ENCODE peak calls at places on chromosomes 7 and 10, in six cellular contexts. One of them, this sample, is unnamed. For H3K27me3 and H3K4me1, the result is how much of the 10 kb centered on the place peaks cover.

GRCh38 chr7:76261329-76261728 is 41.1 kb upstream of the HSPB1 start:
- DNase-seq in upper lobe of right lung: no peak
- DNase-seq in thoracic aorta: no peak
- DNase-seq in foreskin keratinocyte: no peak
- DNase-seq in CD8-positive, alpha-beta T cell: no peak
- DNase-seq in CD8-positive, alpha-beta memory T cell: no peak
- DNase-seq in this sample: no peak

GRCh38 chr10:103895458-103896186 is 22.4 kb downstream of the STN1 start:
- DNase-seq in thoracic aorta: no peak
- DNase-seq in upper lobe of right lung: no peak
- DNase-seq in foreskin keratinocyte: no peak
- DNase-seq in CD8-positive, alpha-beta T cell: no peak
- DNase-seq in CD8-positive, alpha-beta memory T cell: no peak
- DNase-seq in this sample: peak

GRCh38 chr10:14837003-14837755 is 658 bp downstream of the CDNF start:
- DNase-seq in thoracic aorta: no peak
- DNase-seq in foreskin keratinocyte: peak
- DNase-seq in CD8-positive, alpha-beta T cell: no peak
- DNase-seq in CD8-positive, alpha-beta memory T cell: peak
- DNase-seq in upper lobe of right lung: no peak
- DNase-seq in this sample: no peak

GRCh38 chr7:127413962-127414361 is 21.5 kb upstream of the ZNF800 start:
- DNase-seq in CD8-positive, alpha-beta memory T cell: peak
- DNase-seq in foreskin keratinocyte: no peak
- DNase-seq in thoracic aorta: no peak
- DNase-seq in CD8-positive, alpha-beta T cell: no peak
- DNase-seq in upper lobe of right lung: no peak
- DNase-seq in this sample: no peak

GRCh38 chr10:93204494-93205485 is 131.1 kb downstream of the CYP26A1 start:
- DNase-seq in foreskin keratinocyte: no peak
- DNase-seq in upper lobe of right lung: no peak
- DNase-seq in CD8-positive, alpha-beta memory T cell: no peak
- DNase-seq in CD8-positive, alpha-beta T cell: no peak
- DNase-seq in thoracic aorta: no peak
- DNase-seq in this sample: no peak

GRCh38 chr10:33422779-33423520 is 88.5 kb upstream of the NRP1 start:
- DNase-seq in CD8-positive, alpha-beta memory T cell: no peak
- DNase-seq in foreskin keratinocyte: no peak
- DNase-seq in CD8-positive, alpha-beta T cell: no peak
- DNase-seq in thoracic aorta: no peak
- DNase-seq in upper lobe of right lung: no peak
- DNase-seq in this sample: no peak

GRCh38 chr7:1288996-1289551 is 56.4 kb downstream of the UNCX start:
- DNase-seq in CD8-positive, alpha-beta memory T cell: no peak
- DNase-seq in thoracic aorta: no peak
- DNase-seq in upper lobe of right lung: no peak
- DNase-seq in CD8-positive, alpha-beta T cell: no peak
- DNase-seq in foreskin keratinocyte: no peak
- DNase-seq in this sample: no peak

GRCh38 chr7:30146127-30146612 is 11.4 kb downstream of the MTURN start:
- DNase-seq in upper lobe of right lung: no peak
- DNase-seq in thoracic aorta: no peak
- DNase-seq in foreskin keratinocyte: no peak
- DNase-seq in CD8-positive, alpha-beta memory T cell: no peak
- DNase-seq in CD8-positive, alpha-beta T cell: no peak
- DNase-seq in this sample: no peak

GRCh38 chr10:50470798-50471582 is 152.8 kb downstream of the SGMS1 start:
- DNase-seq in CD8-positive, alpha-beta memory T cell: no peak
- DNase-seq in upper lobe of right lung: no peak
- DNase-seq in thoracic aorta: no peak
- DNase-seq in foreskin keratinocyte: peak
- DNase-seq in CD8-positive, alpha-beta T cell: no peak
- DNase-seq in this sample: no peak

GRCh38 chr7:937851-938484 is 16.5 kb downstream of the ADAP1 start:
- DNase-seq in CD8-positive, alpha-beta memory T cell: no peak
- DNase-seq in upper lobe of right lung: peak
- DNase-seq in thoracic aorta: no peak
- DNase-seq in foreskin keratinocyte: no peak
- DNase-seq in CD8-positive, alpha-beta T cell: no peak
- DNase-seq in this sample: no peak

GRCh38 chr10:124721295-124722052 is 22.7 kb downstream of the FAM53B start:
- DNase-seq in CD8-positive, alpha-beta memory T cell: no peak
- DNase-seq in thoracic aorta: no peak
- DNase-seq in foreskin keratinocyte: peak
- DNase-seq in CD8-positive, alpha-beta T cell: no peak
- DNase-seq in upper lobe of right lung: peak
- DNase-seq in this sample: no peak

GRCh38 chr7:111711426-111712065 is 149.3 kb upstream of the IMMP2L start:
- DNase-seq in CD8-positive, alpha-beta memory T cell: no peak
- DNase-seq in foreskin keratinocyte: no peak
- DNase-seq in upper lobe of right lung: no peak
- DNase-seq in CD8-positive, alpha-beta T cell: no peak
- DNase-seq in thoracic aorta: no peak
- DNase-seq in this sample: no peak

GRCh38 chr10:230758-231157 is 95.5 kb downstream of the ZMYND11 start:
- DNase-seq in CD8-positive, alpha-beta memory T cell: no peak
- DNase-seq in upper lobe of right lung: no peak
- DNase-seq in CD8-positive, alpha-beta T cell: no peak
- DNase-seq in thoracic aorta: no peak
- DNase-seq in foreskin keratinocyte: no peak
- DNase-seq in this sample: peak

GRCh38 chr10:132169031-132169765 is 17.6 kb upstream of the DPYSL4 start:
- DNase-seq in CD8-positive, alpha-beta T cell: no peak
- DNase-seq in upper lobe of right lung: no peak
- DNase-seq in thoracic aorta: no peak
- DNase-seq in foreskin keratinocyte: no peak
- DNase-seq in CD8-positive, alpha-beta memory T cell: no peak
- DNase-seq in this sample: no peak

DNA sequence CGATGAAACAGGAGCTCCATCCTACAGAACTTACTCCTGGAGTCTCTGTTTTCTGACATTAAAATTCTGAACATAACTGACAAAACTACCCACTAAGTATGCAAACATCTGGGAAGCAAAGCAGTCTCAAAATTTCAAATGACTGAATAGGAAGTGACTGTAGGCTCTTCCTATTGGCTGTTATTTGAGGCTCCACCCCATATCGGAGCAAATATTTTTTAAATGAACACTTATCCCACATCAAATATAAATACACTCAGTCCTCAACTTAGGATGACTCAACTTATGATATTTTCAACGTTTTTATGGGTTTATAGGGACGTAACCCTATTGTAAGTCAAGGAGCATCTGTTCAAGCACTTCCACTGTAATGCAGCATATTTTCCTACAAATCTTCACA is 8.8 kb downstream of the HSPA12A start:
- DNase-seq in CD8-positive, alpha-beta T cell: no peak
- DNase-seq in CD8-positive, alpha-beta memory T cell: no peak
- DNase-seq in upper lobe of right lung: no peak
- DNase-seq in thoracic aorta: no peak
- DNase-seq in foreskin keratinocyte: no peak
- DNase-seq in this sample: no peak
- H3K27me3 ChIP-seq in CD8-positive, alpha-beta T cell: under half
- H3K27me3 ChIP-seq in CD8-positive, alpha-beta memory T cell: under half
- H3K27me3 ChIP-seq in upper lobe of right lung: under half
- H3K27me3 ChIP-seq in thoracic aorta: under half
- H3K27me3 ChIP-seq in foreskin keratinocyte: under half
- H3K27me3 ChIP-seq in this sample: under half

GRCh38 chr10:70851597-70852475 is 36.1 kb downstream of the SGPL1 start:
- DNase-seq in CD8-positive, alpha-beta memory T cell: no peak
- DNase-seq in thoracic aorta: no peak
- DNase-seq in CD8-positive, alpha-beta T cell: no peak
- DNase-seq in upper lobe of right lung: no peak
- DNase-seq in foreskin keratinocyte: no peak
- DNase-seq in this sample: no peak

GRCh38 chr10:70849582-70850016 is 33.9 kb downstream of the SGPL1 start:
- DNase-seq in CD8-positive, alpha-beta T cell: no peak
- DNase-seq in foreskin keratinocyte: peak
- DNase-seq in CD8-positive, alpha-beta memory T cell: no peak
- DNase-seq in thoracic aorta: no peak
- DNase-seq in upper lobe of right lung: no peak
- DNase-seq in this sample: no peak

GRCh38 chr10:70847666-70848360 is 32.1 kb downstream of the SGPL1 start:
- DNase-seq in foreskin keratinocyte: no peak
- DNase-seq in thoracic aorta: no peak
- DNase-seq in upper lobe of right lung: no peak
- DNase-seq in CD8-positive, alpha-beta T cell: no peak
- DNase-seq in CD8-positive, alpha-beta memory T cell: no peak
- DNase-seq in this sample: peak

GRCh38 chr10:70853031-70853430 is 35.3 kb downstream of the PCBD1 start:
- DNase-seq in CD8-positive, alpha-beta T cell: no peak
- DNase-seq in foreskin keratinocyte: peak
- DNase-seq in thoracic aorta: no peak
- DNase-seq in upper lobe of right lung: no peak
- DNase-seq in CD8-positive, alpha-beta memory T cell: no peak
- DNase-seq in this sample: no peak

GRCh38 chr10:70850097-70850496 is 34.3 kb downstream of the SGPL1 start:
- DNase-seq in thoracic aorta: no peak
- DNase-seq in CD8-positive, alpha-beta memory T cell: no peak
- DNase-seq in CD8-positive, alpha-beta T cell: no peak
- DNase-seq in upper lobe of right lung: no peak
- DNase-seq in foreskin keratinocyte: no peak
- DNase-seq in this sample: no peak
- H3K4me1 ChIP-seq in thoracic aorta: under half
- H3K4me1 ChIP-seq in CD8-positive, alpha-beta memory T cell: under half
- H3K4me1 ChIP-seq in CD8-positive, alpha-beta T cell: under half
- H3K4me1 ChIP-seq in upper lobe of right lung: under half
- H3K4me1 ChIP-seq in foreskin keratinocyte: under half
- H3K4me1 ChIP-seq in this sample: under half

GRCh38 chr7:151385626-151386300 is 24.1 kb downstream of the WDR86 start:
- DNase-seq in CD8-positive, alpha-beta T cell: no peak
- DNase-seq in CD8-positive, alpha-beta memory T cell: no peak
- DNase-seq in foreskin keratinocyte: no peak
- DNase-seq in thoracic aorta: no peak
- DNase-seq in upper lobe of right lung: peak
- DNase-seq in this sample: no peak

GRCh38 chr7:151388430-151388829 is 21.4 kb downstream of the WDR86 start:
- DNase-seq in upper lobe of right lung: no peak
- DNase-seq in CD8-positive, alpha-beta memory T cell: no peak
- DNase-seq in thoracic aorta: no peak
- DNase-seq in CD8-positive, alpha-beta T cell: no peak
- DNase-seq in foreskin keratinocyte: no peak
- DNase-seq in this sample: no peak

GRCh38 chr7:151386301-151387160 is 23.3 kb downstream of the WDR86 start:
- DNase-seq in upper lobe of right lung: no peak
- DNase-seq in foreskin keratinocyte: no peak
- DNase-seq in CD8-positive, alpha-beta memory T cell: no peak
- DNase-seq in thoracic aorta: no peak
- DNase-seq in CD8-positive, alpha-beta T cell: no peak
- DNase-seq in this sample: no peak

GRCh38 chr7:151388007-151388297 is 21.9 kb downstream of the WDR86 start:
- DNase-seq in foreskin keratinocyte: no peak
- DNase-seq in upper lobe of right lung: peak
- DNase-seq in CD8-positive, alpha-beta T cell: no peak
- DNase-seq in CD8-positive, alpha-beta memory T cell: no peak
- DNase-seq in thoracic aorta: no peak
- DNase-seq in this sample: no peak

DNA sequence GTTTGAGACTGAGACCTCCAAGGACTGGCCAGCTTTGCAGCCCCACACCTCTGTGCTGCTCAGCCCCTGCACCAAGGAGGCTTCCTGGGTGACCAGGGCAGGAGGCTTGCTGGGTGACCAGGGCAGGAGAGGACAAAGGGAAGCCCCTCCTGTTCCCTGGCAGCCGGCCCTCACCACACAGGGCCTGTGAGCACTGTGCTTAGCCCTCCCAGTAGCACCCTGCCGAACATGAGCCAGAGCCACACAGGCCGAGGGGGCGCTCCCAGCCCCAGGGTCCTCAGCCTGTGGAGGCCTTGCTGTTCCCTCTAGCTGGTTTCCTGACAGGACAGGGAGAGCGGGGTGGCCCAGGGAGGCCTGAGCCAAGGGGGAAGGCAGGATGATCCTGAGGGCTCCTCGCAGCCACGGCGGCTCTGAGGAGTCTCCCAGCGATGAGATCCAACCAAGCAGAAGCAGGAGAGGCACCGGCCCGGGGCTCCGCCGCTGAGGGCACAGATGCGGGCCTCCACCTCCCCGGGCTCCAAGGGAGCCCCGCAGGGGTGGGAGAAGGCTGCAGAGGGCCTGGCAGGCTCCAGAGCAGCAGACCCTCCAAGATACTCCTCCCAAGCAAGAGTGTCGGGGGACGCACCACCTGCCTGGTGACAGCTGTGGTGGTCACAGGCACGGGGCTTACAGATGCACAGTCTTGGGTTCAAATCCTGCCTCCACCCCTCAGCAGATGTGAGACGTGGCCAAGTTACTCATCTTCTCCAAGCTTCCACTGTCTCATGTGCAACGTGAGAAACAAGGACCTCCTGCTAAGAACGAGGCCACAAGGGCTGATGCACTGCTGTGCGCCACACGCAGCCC is 22.5 kb downstream of the WDR86 start:
- DNase-seq in foreskin keratinocyte: no peak
- DNase-seq in CD8-positive, alpha-beta T cell: no peak
- DNase-seq in thoracic aorta: no peak
- DNase-seq in upper lobe of right lung: peak
- DNase-seq in CD8-positive, alpha-beta memory T cell: no peak
- DNase-seq in this sample: no peak
- H3K27me3 ChIP-seq in foreskin keratinocyte: under half
- H3K27me3 ChIP-seq in CD8-positive, alpha-beta T cell: under half
- H3K27me3 ChIP-seq in thoracic aorta: under half
- H3K27me3 ChIP-seq in upper lobe of right lung: under half
- H3K27me3 ChIP-seq in CD8-positive, alpha-beta memory T cell: under half
- H3K27me3 ChIP-seq in this sample: under half

DNA sequence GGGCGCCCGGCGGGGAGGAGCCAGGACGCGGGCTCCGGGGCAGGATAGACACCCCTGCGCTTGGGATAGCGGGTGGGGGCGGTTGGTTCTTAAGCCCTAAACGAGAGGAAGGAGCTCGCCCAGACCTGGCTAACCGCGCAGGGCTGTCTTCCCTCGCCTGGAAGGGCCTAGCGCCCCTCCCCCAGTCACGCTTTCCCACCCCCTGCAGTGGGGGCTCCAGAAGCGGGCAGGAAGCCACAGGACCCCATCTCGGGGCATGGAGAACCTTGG is 6.5 kb downstream of the SHH start:
- DNase-seq in upper lobe of right lung: no peak
- DNase-seq in CD8-positive, alpha-beta memory T cell: no peak
- DNase-seq in thoracic aorta: no peak
- DNase-seq in foreskin keratinocyte: no peak
- DNase-seq in CD8-positive, alpha-beta T cell: no peak
- DNase-seq in this sample: no peak
- H3K4me1 ChIP-seq in upper lobe of right lung: under half
- H3K4me1 ChIP-seq in CD8-positive, alpha-beta memory T cell: under half
- H3K4me1 ChIP-seq in thoracic aorta: half or more
- H3K4me1 ChIP-seq in foreskin keratinocyte: under half
- H3K4me1 ChIP-seq in CD8-positive, alpha-beta T cell: under half
- H3K4me1 ChIP-seq in this sample: under half

GRCh38 chr10:8059191-8059936 is 4.9 kb downstream of the GATA3 start:
- DNase-seq in CD8-positive, alpha-beta memory T cell: peak
- DNase-seq in upper lobe of right lung: no peak
- DNase-seq in CD8-positive, alpha-beta T cell: no peak
- DNase-seq in foreskin keratinocyte: peak
- DNase-seq in thoracic aorta: no peak
- DNase-seq in this sample: no peak
- H3K27me3 ChIP-seq in CD8-positive, alpha-beta memory T cell: under half
- H3K27me3 ChIP-seq in upper lobe of right lung: half or more
- H3K27me3 ChIP-seq in CD8-positive, alpha-beta T cell: under half
- H3K27me3 ChIP-seq in foreskin keratinocyte: under half
- H3K27me3 ChIP-seq in thoracic aorta: under half
- H3K27me3 ChIP-seq in this sample: under half

This sample was measured in CD4-positive, CD25-positive, alpha-beta regulatory T cell.